ENCODE peak calls at places on chromosomes 12 and 14, in nine cellular contexts. W is H54, P is IMR-90, T is uterus, J is ovary, S is body of pancreas, B is transverse colon, R is NB4, Q is stomach. L is an unnamed sample.
A peak's percentile ranks its signal among the peaks of the same experiment; 100 is the strongest.

GRCh38 chr14:61498811-61499210 is 177.4 kb downstream of the PRKCH start:
- DNase-seq in W (no peak), P (peak; percentile 68), T (no peak), J (no peak), S (no peak), B (no peak), R (peak; percentile 41), Q (no peak), L (no peak)

GRCh38 chr14:61438860-61439765 is 117.7 kb downstream of the PRKCH start:
- DNase-seq in W (peak; percentile 56), P (peak; percentile 57), T (peak; percentile 46), J (no peak), S (peak; percentile 41), B (peak; percentile 36), R (peak; percentile 66), Q (peak; percentile 61), L (no peak)

GRCh38 chr12:123085730-123086487 is 65.0 kb downstream of the PITPNM2 start:
- DNase-seq in W (peak; percentile 93), P (peak; percentile 32), T (peak; percentile 47), J (no peak), S (peak; percentile 39), B (peak; percentile 27), R (peak; percentile 49), Q (peak; percentile 68), L (no peak)

GRCh38 chr12:52277486-52278245 is 3.2 kb downstream of the KRT86 start:
- DNase-seq in W (no peak), P (no peak), T (no peak), J (no peak), S (peak; percentile 72), B (no peak), R (no peak), Q (peak; percentile 20), L (no peak)

GRCh38 chr12:96354326-96354725 is 45.9 kb downstream of the CDK17 start:
- DNase-seq in W (no peak), P (peak; percentile 62), T (no peak), J (no peak), S (no peak), B (no peak), R (no peak), Q (no peak), L (no peak)

GRCh38 chr14:99562848-99563748 is 40.9 kb downstream of the CCDC85C start:
- DNase-seq in W (peak; percentile 84), P (peak; percentile 65), T (peak; percentile 88), J (peak; percentile 82), S (peak; percentile 94), B (peak; percentile 82), R (no peak), Q (peak; percentile 95), L (no peak)

GRCh38 chr14:54241517-54241916 is 155.3 kb upstream of the CDKN3 start:
- DNase-seq in W (no peak), P (no peak), T (no peak), J (no peak), S (no peak), B (no peak), R (no peak), Q (no peak), L (no peak)

GRCh38 chr12:23757541-23757962 is 191.9 kb downstream of the SOX5 start:
- DNase-seq in W (no peak), P (no peak), T (no peak), J (no peak), S (no peak), B (no peak), R (no peak), Q (no peak), L (no peak)

GRCh38 chr12:31837913-31838312 is 109.1 kb upstream of the AMN1 start:
- DNase-seq in W (no peak), P (no peak), T (no peak), J (no peak), S (no peak), B (no peak), R (no peak), Q (no peak), L (no peak)

DNA sequence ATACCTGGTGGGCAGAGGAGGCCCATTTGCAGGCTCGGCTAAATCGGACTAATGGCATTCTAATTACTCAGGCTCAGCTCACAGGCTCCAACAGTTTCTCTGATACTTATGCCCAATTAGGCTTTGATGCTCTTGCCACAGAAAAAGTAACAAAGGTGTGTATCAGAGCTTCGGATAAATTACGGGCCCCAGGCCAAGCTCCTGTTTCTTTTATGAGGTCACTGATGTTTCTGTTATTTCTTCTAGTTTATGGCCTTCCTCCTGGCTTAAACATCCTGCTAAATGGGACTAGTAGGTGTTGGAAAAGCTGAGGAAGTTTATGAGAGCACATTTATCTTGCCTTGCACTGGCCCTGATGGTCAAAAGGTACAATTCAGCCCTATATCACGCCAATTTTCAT is 28.8 kb upstream of the C12orf75 start:
- DNase-seq in W (no peak), P (no peak), T (no peak), J (no peak), S (no peak), B (no peak), R (no peak), Q (no peak), L (no peak)
- TF ChIP-seq POLR2A in W (no peak), P (no peak), T (no peak), J (no peak), S (no peak), B (no peak), R (no peak), Q (no peak), L (no peak)

GRCh38 chr12:70584332-70584731 is 52.9 kb downstream of the PTPRB start:
- DNase-seq in W (no peak), P (no peak), T (no peak), J (no peak), S (no peak), B (no peak), R (no peak), Q (no peak), L (no peak)

GRCh38 chr12:70592664-70593063 is 44.6 kb downstream of the PTPRB start:
- DNase-seq in W (no peak), P (no peak), T (no peak), J (no peak), S (no peak), B (no peak), R (no peak), Q (no peak), L (no peak)

GRCh38 chr12:70590549-70591226 is 46.5 kb downstream of the PTPRB start:
- DNase-seq in W (no peak), P (no peak), T (no peak), J (no peak), S (no peak), B (no peak), R (peak; percentile 69), Q (no peak), L (no peak)

DNA sequence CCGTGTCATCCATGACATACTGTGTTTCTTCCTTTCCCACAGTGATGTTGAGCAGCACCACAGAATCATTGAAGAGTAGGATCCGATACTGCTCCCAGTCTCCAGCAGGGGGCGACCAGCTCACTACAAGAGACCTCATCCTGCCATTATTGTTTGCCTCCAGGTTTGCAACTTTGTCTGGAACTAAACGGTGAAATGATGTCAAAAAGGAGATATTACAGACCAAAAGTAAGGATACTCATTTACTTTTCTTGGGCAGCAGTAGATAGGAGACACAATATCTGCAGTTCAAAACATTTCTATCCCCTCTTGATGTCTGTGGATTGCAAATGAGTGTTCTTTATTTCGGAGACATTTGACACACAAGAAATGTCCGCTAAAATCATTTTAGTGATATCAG is 47.2 kb downstream of the PTPRB start:
- DNase-seq in W (no peak), P (peak; percentile 77), T (peak; percentile 62), J (peak; percentile 44), S (peak; percentile 73), B (peak; percentile 69), R (peak; percentile 72), Q (peak; percentile 77), L (peak; percentile 22)
- TF ChIP-seq POLR2A in W (no peak), P (no peak), T (no peak), J (no peak), S (no peak), B (no peak), R (no peak), Q (no peak), L (no peak)

GRCh38 chr12:5031242-5031641 is 12.4 kb upstream of the KCNA5 start:
- DNase-seq in W (no peak), P (no peak), T (no peak), J (no peak), S (no peak), B (no peak), R (no peak), Q (no peak), L (no peak)
- TF ChIP-seq POLR2A in W (no peak), P (no peak), T (no peak), J (no peak), S (no peak), B (no peak), R (no peak), Q (no peak), L (no peak)

DNA sequence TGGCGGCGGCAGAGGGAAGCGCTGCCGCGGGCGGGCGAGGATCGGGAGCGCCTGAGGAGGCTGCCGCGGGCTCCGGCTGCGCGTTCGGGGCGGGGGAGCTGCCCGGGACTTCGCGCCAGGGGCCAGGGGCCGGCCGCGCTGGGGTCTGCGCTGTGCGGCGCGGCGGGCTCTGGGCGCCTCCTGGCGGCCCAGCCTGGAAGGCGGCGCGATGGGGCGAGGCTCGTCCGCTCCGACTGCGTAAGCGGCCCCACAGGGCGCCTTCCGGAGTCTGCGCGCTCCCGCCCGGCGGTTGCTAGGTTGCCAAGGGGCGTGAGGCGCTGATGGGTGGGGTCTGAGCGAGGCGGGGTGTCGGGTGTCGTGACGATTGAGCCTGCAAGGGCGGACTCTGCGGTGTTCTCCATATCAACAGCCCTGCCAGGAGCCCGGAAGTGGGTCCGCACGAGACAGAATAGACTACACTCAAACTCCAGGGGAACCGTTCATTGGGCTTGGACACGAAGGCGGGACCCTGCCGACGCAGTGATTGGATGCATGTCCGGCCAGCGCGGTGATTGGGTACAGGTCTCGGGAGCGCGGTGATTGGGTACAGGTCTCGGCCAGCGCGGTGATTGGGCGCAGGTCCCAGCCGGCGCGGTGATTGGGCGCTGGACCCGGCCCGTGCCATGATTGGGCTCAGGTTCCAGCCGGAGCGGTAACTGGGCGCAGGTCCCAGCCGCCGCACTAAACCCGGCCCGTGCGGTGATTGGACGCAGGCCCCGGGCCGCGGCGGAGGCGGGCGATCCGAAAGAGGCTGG is at the start of gene TEDC1:
- DNase-seq in W (peak; percentile 99), P (peak; percentile 100), T (peak; percentile 100), J (peak; percentile 99), S (peak; percentile 100), B (peak; percentile 99), R (peak; percentile 100), Q (peak; percentile 100), L (peak; percentile 97)
- TF ChIP-seq POLR2A in W (peak; percentile 32), P (no peak), T (peak; percentile 79), J (peak; percentile 73), S (peak; percentile 64), B (peak; percentile 75), R (peak; percentile 72), Q (no peak), L (no peak)

GRCh38 chr12:6569312-6569711 is 1.2 kb upstream of the NOP2 start:
- DNase-seq in W (no peak), P (no peak), T (no peak), J (no peak), S (no peak), B (no peak), R (no peak), Q (no peak), L (no peak)
- TF ChIP-seq POLR2A in W (no peak), P (no peak), T (no peak), J (no peak), S (no peak), B (no peak), R (no peak), Q (no peak), L (no peak)